ENCODE peak calls at places on chromosomes 6 and 20, in eight cellular contexts. M is CD4-positive, CD25-positive, alpha-beta regulatory T cell; Y is fibroblast of the conjunctiva; I is substantia nigra; O is CD8-positive, alpha-beta memory T cell; U is A172; W is GM13977; G is activated CD8-positive, alpha-beta memory T cell treated with anti-CD3 and anti-CD28 coated beads for 24 hours. N is an unnamed sample.

GRCh38 chr20:11738852-11739251 is 178.8 kb upstream of the BTBD3 start:
- DNase-seq in G (no peak), U (no peak), I (no peak), O (no peak), M (no peak), Y (no peak), W (no peak), N (no peak)

GRCh38 chr20:56391596-56392281 is at the start of gene AURKA:
- DNase-seq in M (no peak), W (no peak), I (no peak), U (peak), G (no peak), O (no peak), Y (no peak), N (no peak)

GRCh38 chr20:15759546-15760216 is 813.6 kb downstream of the KIF16B start:
- DNase-seq in O (no peak), W (no peak), Y (no peak), U (no peak), G (no peak), I (no peak), M (no peak), N (no peak)

GRCh38 chr6:32073613-32074012 is 35.4 kb downstream of the CYP21A2 start:
- DNase-seq in I (no peak), G (no peak), U (no peak), O (no peak), Y (no peak), M (no peak), W (no peak), N (no peak)

GRCh38 chr6:1379026-1379809 is 10.2 kb upstream of the FOXF2 start:
- DNase-seq in M (no peak), W (peak), U (no peak), I (no peak), Y (no peak), O (no peak), G (peak), N (no peak)

GRCh38 chr6:36427781-36428345 is 14.8 kb downstream of the PXT1 start:
- DNase-seq in G (no peak), I (no peak), M (no peak), O (no peak), U (peak), W (no peak), Y (no peak), N (no peak)

GRCh38 chr6:32666420-32667300 is at the start of gene HLA-DQB1:
- DNase-seq in W (peak), M (peak), G (peak), O (no peak), Y (no peak), U (peak), I (no peak), N (no peak)

GRCh38 chr6:63245420-63245819 is 34.2 kb downstream of the FKBP1C start:
- DNase-seq in W (no peak), I (no peak), Y (no peak), M (no peak), U (no peak), O (no peak), G (no peak), N (no peak)

GRCh38 chr20:29873946-29874345 is 1383.5 kb upstream of the DEFB115 start:
- DNase-seq in I (no peak), M (no peak), Y (peak), G (no peak), O (peak), W (peak), U (no peak), N (no peak)

GRCh38 chr20:49278817-49279676 is 1.2 kb upstream of the ZNFX1 start:
- DNase-seq in O (no peak), G (peak), W (no peak), M (peak), I (no peak), Y (no peak), U (peak), N (no peak)

GRCh38 chr6:165605901-165606739 is 56.9 kb downstream of the PDE10A start:
- DNase-seq in M (no peak), Y (no peak), U (no peak), O (no peak), G (no peak), I (no peak), W (no peak), N (no peak)

N was measured in AG04450.